ENCODE peak calls at places on chromosome 10, in five cellular contexts. X is GM12878, R is HepG2, G is HCT116, F is H1. H is an unnamed sample.

GRCh38 chr10:132883391-132883881 is 58.9 kb downstream of the CFAP46 start:
- DNase-seq in X (no peak), R (no peak), G (no peak), F (no peak), H (no peak)

GRCh38 chr10:97805096-97805879 is 33.5 kb upstream of the SFRP5 start:
- DNase-seq in X (no peak), R (no peak), G (no peak), F (no peak), H (no peak)

GRCh38 chr10:88027570-88027969 is 164.1 kb downstream of the PTEN start:
- DNase-seq in X (peak; percentile 37), R (no peak), G (no peak), F (no peak), H (no peak)

GRCh38 chr10:91672021-91672608 is 39.2 kb upstream of the PPP1R3C start:
- DNase-seq in X (no peak), R (no peak), G (no peak), F (no peak), H (peak; percentile 31)

GRCh38 chr10:86580549-86580886 is 58.9 kb upstream of the WAPL start:
- DNase-seq in X (no peak), R (no peak), G (no peak), F (no peak), H (no peak)

GRCh38 chr10:22321831-22322662 is 1.1 kb downstream of the BMI1 start:
- DNase-seq in X (no peak), R (no peak), G (no peak), F (no peak), H (peak; percentile 39)

GRCh38 chr10:108039821-108040584 is 875.5 kb upstream of the SORCS1 start:
- DNase-seq in X (no peak), R (no peak), G (no peak), F (no peak), H (no peak)

GRCh38 chr10:72092171-72092924 is 4.0 kb upstream of the SPOCK2 start:
- DNase-seq in X (no peak), R (peak; percentile 16), G (no peak), F (no peak), H (no peak)

GRCh38 chr10:60114765-60115586 is 208.6 kb upstream of the CCDC6 start:
- DNase-seq in X (no peak), R (peak; percentile 21), G (peak; percentile 29), F (peak; percentile 17), H (peak; percentile 69)

GRCh38 chr10:3748484-3748883 is 36.5 kb downstream of the KLF6 start:
- DNase-seq in X (no peak), R (no peak), G (no peak), F (no peak), H (no peak)

GRCh38 chr10:32307609-32308008 is 39.3 kb downstream of the EPC1 start:
- DNase-seq in X (no peak), R (no peak), G (no peak), F (no peak), H (no peak)

GRCh38 chr10:107994621-107995274 is 830.2 kb upstream of the SORCS1 start:
- DNase-seq in X (no peak), R (no peak), G (no peak), F (no peak), H (no peak)

GRCh38 chr10:57979466-57979865 is 288.2 kb downstream of the IPMK start:
- DNase-seq in X (no peak), R (no peak), G (peak; percentile 21), F (no peak), H (no peak)

GRCh38 chr10:71638577-71639411 is 80.8 kb downstream of the C10orf105 start:
- DNase-seq in X (no peak), R (peak; percentile 68), G (no peak), F (no peak), H (no peak)

GRCh38 chr10:27742926-27743735 is 2.5 kb downstream of the MKX start:
- DNase-seq in X (no peak), R (no peak), G (no peak), F (no peak), H (peak; percentile 12)

GRCh38 chr10:87862644-87863101 is 660 bp downstream of the KLLN start:
- DNase-seq in X (no peak), R (no peak), G (no peak), F (no peak), H (no peak)

GRCh38 chr10:44471410-44471809 is 86.5 kb upstream of the CXCL12 start:
- DNase-seq in X (no peak), R (no peak), G (no peak), F (no peak), H (no peak)

GRCh38 chr10:14093735-14094484 is 236.8 kb downstream of the FRMD4A start:
- DNase-seq in X (no peak), R (no peak), G (no peak), F (no peak), H (peak; percentile 68)

GRCh38 chr10:69316313-69317059 is 38.2 kb downstream of the HK1 start:
- DNase-seq in X (no peak), R (no peak), G (no peak), F (no peak), H (peak; percentile 68)

GRCh38 chr10:47388879-47389278 is 4.8 kb upstream of the ZNF488 start:
- DNase-seq in X (no peak), R (no peak), G (no peak), F (no peak), H (no peak)

GRCh38 chr10:97210576-97210975 is 24.8 kb upstream of the SLIT1 start:
- DNase-seq in X (peak; percentile 37), R (peak; percentile 61), G (peak; percentile 54), F (peak; percentile 67), H (peak; percentile 85)

GRCh38 chr10:25944771-25945170 is 10.7 kb downstream of the MYO3A start:
- DNase-seq in X (no peak), R (no peak), G (no peak), F (no peak), H (no peak)

GRCh38 chr10:69417542-69417941 is 824 bp upstream of the TACR2 start:
- DNase-seq in X (no peak), R (no peak), G (no peak), F (no peak), H (no peak)

GRCh38 chr10:126397640-126398382 is 9.5 kb upstream of the ADAM12 start:
- DNase-seq in X (no peak), R (no peak), G (no peak), F (no peak), H (no peak)

GRCh38 chr10:80032503-80032902 is 46.0 kb upstream of the TMEM254 start:
- DNase-seq in X (no peak), R (no peak), G (no peak), F (no peak), H (no peak)

GRCh38 chr10:33666686-33667480 is 332.4 kb upstream of the NRP1 start:
- DNase-seq in X (no peak), R (no peak), G (no peak), F (no peak), H (no peak)

GRCh38 chr10:85284778-85285397 is 956.5 kb downstream of the CCSER2 start:
- DNase-seq in X (no peak), R (no peak), G (no peak), F (no peak), H (no peak)

GRCh38 chr10:117004238-117004626 is 755 bp downstream of the SHTN1 start:
- DNase-seq in X (no peak), R (no peak), G (no peak), F (no peak), H (no peak)

GRCh38 chr10:121607310-121608055 is 9.2 kb upstream of the FGFR2 start:
- DNase-seq in X (no peak), R (no peak), G (no peak), F (no peak), H (no peak)

GRCh38 chr10:28892818-28893547 is 215.7 kb downstream of the BAMBI start:
- DNase-seq in X (no peak), R (no peak), G (no peak), F (no peak), H (peak; percentile 79)

GRCh38 chr10:93999401-93999851 is 5.7 kb downstream of the PLCE1 start:
- DNase-seq in X (no peak), R (no peak), G (no peak), F (no peak), H (no peak)

GRCh38 chr10:88131561-88132139 is 268.2 kb downstream of the PTEN start:
- DNase-seq in X (no peak), R (no peak), G (no peak), F (no peak), H (no peak)

GRCh38 chr10:72086466-72087391 is 1.6 kb downstream of the SPOCK2 start:
- DNase-seq in X (no peak), R (peak; percentile 27), G (no peak), F (peak; percentile 29), H (no peak)

GRCh38 chr10:103793920-103794883 is 61.2 kb downstream of the SH3PXD2A start:
- DNase-seq in X (no peak), R (peak; percentile 99), G (no peak), F (no peak), H (no peak)
- TF ChIP-seq POLR2A in X (no peak), R (peak; percentile 57), G (no peak), F (no peak), H (no peak)

DNA sequence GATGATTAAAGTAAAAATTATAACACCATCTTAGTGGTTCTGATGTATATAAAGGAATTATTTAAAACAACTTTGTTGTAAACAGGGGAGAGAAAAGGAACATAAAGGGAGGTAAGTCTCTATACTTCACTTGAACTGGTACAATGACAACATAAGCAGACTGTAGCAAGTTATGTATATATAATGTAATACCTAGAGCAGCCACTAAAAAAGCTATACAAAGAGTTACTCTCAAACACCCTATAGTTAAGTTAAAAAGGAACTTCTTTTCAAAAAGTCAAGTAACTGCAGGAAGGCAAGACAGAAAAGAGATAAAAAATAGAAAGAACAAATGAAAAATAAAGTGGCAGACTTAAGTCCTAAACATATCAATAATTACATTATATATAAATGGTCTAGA is 82.3 kb downstream of the ZNF503 start:
- DNase-seq in X (no peak), R (no peak), G (no peak), F (no peak), H (no peak)
- TF ChIP-seq EZH2 in X (no peak), R (no peak), G (no peak), F (no peak), H (no peak)

DNA sequence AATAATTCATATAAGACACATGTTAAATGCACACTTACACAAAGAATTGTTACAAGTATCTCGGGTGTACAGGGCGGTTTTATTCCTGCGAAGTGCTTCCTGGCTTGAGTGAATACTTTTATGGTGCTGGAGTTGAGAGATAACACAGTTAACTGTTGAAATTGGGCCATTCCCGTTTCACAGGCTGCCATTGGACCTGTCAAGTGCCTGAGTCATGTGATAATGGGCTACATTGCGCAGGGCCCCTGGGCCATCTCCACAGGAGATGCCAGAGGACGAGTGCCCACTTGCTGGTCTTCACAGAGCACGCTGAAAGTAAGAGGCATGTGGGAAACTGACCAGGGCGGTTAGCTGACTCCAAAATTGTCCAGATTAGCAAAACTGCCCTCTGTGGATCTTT is 4.8 kb downstream of the FBH1 start:
- DNase-seq in X (no peak), R (no peak), G (no peak), F (no peak), H (no peak)
- TF ChIP-seq POLR2A in X (no peak), R (no peak), G (no peak), F (no peak), H (no peak)

GRCh38 chr10:1010703-1011102 is 15.0 kb downstream of the IDI2 start:
- DNase-seq in X (no peak), R (no peak), G (no peak), F (no peak), H (no peak)

GRCh38 chr10:1006573-1006972 is 18.3 kb downstream of the GTPBP4 start:
- DNase-seq in X (no peak), R (no peak), G (no peak), F (no peak), H (no peak)

GRCh38 chr10:1007583-1007982 is 18.1 kb downstream of the IDI2 start:
- DNase-seq in X (no peak), R (no peak), G (no peak), F (no peak), H (no peak)

GRCh38 chr10:1011696-1012095 is 14.0 kb downstream of the IDI2 start:
- DNase-seq in X (no peak), R (no peak), G (no peak), F (no peak), H (no peak)

GRCh38 chr10:1009071-1009494 is 16.6 kb downstream of the IDI2 start:
- DNase-seq in X (no peak), R (no peak), G (no peak), F (no peak), H (no peak)
- TF ChIP-seq EZH2 in X (no peak), R (no peak), G (no peak), F (no peak), H (no peak)

H was measured in endothelial cell of umbilical vein.